ENCODE peak calls at places on chromosomes 3 and 15, in ten cellular contexts. O is non-pigmented ciliary epithelial cell; A is brain pericyte; I is activated CD4-positive, alpha-beta T cell treated with anti-CD3 and anti-CD28 coated beads, Interleukin-2, amount 50 U/mL, for 48 hours; W is NCI-H2029; D is adrenal gland; P is AG09319; C is T-helper 17 cell; K is RWPE1; T is endothelial cell. L is an unnamed sample.

GRCh38 chr15:56353119-56353518 is 12.1 kb upstream of the TEX9 start:
- DNase-seq in O (no peak), A (no peak), I (no peak), W (no peak), D (no peak), P (no peak), C (no peak), K (no peak), T (no peak), L (no peak)

GRCh38 chr3:74167926-74168325 is 446.5 kb downstream of the CNTN3 start:
- DNase-seq in O (no peak), A (no peak), I (no peak), W (no peak), D (no peak), P (no peak), C (no peak), K (no peak), T (no peak), L (no peak)

GRCh38 chr3:71228156-71228885 is 355.2 kb downstream of the FOXP1 start:
- DNase-seq in O (no peak), A (no peak), I (no peak), W (no peak), D (no peak), P (no peak), C (no peak), K (no peak), T (no peak), L (no peak)

GRCh38 chr3:99895706-99896441 is 78.2 kb downstream of the CMSS1 start:
- DNase-seq in O (no peak), A (no peak), I (no peak), W (no peak), D (no peak), P (no peak), C (no peak), K (peak), T (no peak), L (peak)

GRCh38 chr15:91954211-91954804 is 100.8 kb downstream of the SLCO3A1 start:
- DNase-seq in O (no peak), A (no peak), I (no peak), W (no peak), D (no peak), P (no peak), C (no peak), K (no peak), T (no peak), L (no peak)

GRCh38 chr3:68239542-68239941 is 585.1 kb upstream of the SUCLG2 start:
- DNase-seq in O (no peak), A (no peak), I (no peak), W (no peak), D (no peak), P (no peak), C (no peak), K (no peak), T (no peak), L (no peak)

GRCh38 chr3:196726788-196727675 is 12.6 kb upstream of the PAK2 start:
- DNase-seq in O (no peak), A (no peak), I (no peak), W (no peak), D (no peak), P (no peak), C (no peak), K (peak), T (no peak), L (peak)

GRCh38 chr15:52132066-52132465 is 19.5 kb upstream of the BCL2L10 start:
- DNase-seq in O (no peak), A (no peak), I (no peak), W (no peak), D (no peak), P (no peak), C (no peak), K (no peak), T (no peak), L (no peak)

GRCh38 chr3:60294181-60294580 is 957.1 kb downstream of the FHIT start:
- DNase-seq in O (peak), A (no peak), I (no peak), W (peak), D (no peak), P (no peak), C (no peak), K (no peak), T (no peak), L (no peak)

GRCh38 chr3:48129921-48130320 is 58.3 kb downstream of the CDC25A start:
- DNase-seq in O (no peak), A (no peak), I (no peak), W (no peak), D (no peak), P (no peak), C (no peak), K (no peak), T (no peak), L (no peak)

GRCh38 chr3:13502791-13503060 is 22.6 kb downstream of the HDAC11 start:
- DNase-seq in O (no peak), A (no peak), I (no peak), W (no peak), D (no peak), P (no peak), C (no peak), K (no peak), T (no peak), L (no peak)

GRCh38 chr3:42505203-42505848 is 2.9 kb downstream of the VIPR1 start:
- DNase-seq in O (no peak), A (no peak), I (no peak), W (no peak), D (peak), P (no peak), C (no peak), K (no peak), T (no peak), L (no peak)

GRCh38 chr3:55297706-55298105 is 189.4 kb downstream of the WNT5A start:
- DNase-seq in O (no peak), A (no peak), I (no peak), W (no peak), D (no peak), P (no peak), C (no peak), K (no peak), T (no peak), L (no peak)

GRCh38 chr3:190213726-190214125 is 93.0 kb upstream of the P3H2 start:
- DNase-seq in O (no peak), A (no peak), I (no peak), W (no peak), D (no peak), P (no peak), C (no peak), K (no peak), T (no peak), L (no peak)

GRCh38 chr3:17640466-17640865 is 102.0 kb downstream of the TBC1D5 start:
- DNase-seq in O (no peak), A (no peak), I (no peak), W (no peak), D (no peak), P (no peak), C (no peak), K (no peak), T (no peak), L (peak)

GRCh38 chr3:15326037-15326436 is 6.3 kb downstream of the SH3BP5 start:
- DNase-seq in O (no peak), A (no peak), I (no peak), W (peak), D (no peak), P (no peak), C (no peak), K (no peak), T (no peak), L (no peak)

GRCh38 chr15:34292591-34292990 is 45.0 kb downstream of the SLC12A6 start:
- DNase-seq in O (no peak), A (no peak), I (no peak), W (no peak), D (no peak), P (no peak), C (no peak), K (no peak), T (no peak), L (no peak)

GRCh38 chr3:32413845-32414526 is 22.3 kb downstream of the CMTM7 start:
- DNase-seq in O (no peak), A (no peak), I (no peak), W (no peak), D (no peak), P (no peak), C (no peak), K (no peak), T (no peak), L (no peak)

GRCh38 chr15:78046796-78047341 is 30.6 kb downstream of the TBC1D2B start:
- DNase-seq in O (no peak), A (no peak), I (no peak), W (no peak), D (no peak), P (no peak), C (no peak), K (no peak), T (no peak), L (no peak)

GRCh38 chr3:133404925-133405324 is 5.1 kb downstream of the BFSP2 start:
- DNase-seq in O (no peak), A (no peak), I (no peak), W (no peak), D (no peak), P (no peak), C (no peak), K (no peak), T (no peak), L (no peak)

GRCh38 chr3:188396251-188396650 is 242.3 kb downstream of the LPP start:
- DNase-seq in O (no peak), A (no peak), I (no peak), W (no peak), D (no peak), P (no peak), C (no peak), K (peak), T (no peak), L (no peak)

GRCh38 chr3:147361671-147362420 is 44.5 kb downstream of the ZIC4 start:
- DNase-seq in O (no peak), A (no peak), I (peak), W (no peak), D (no peak), P (no peak), C (no peak), K (no peak), T (peak), L (peak)

GRCh38 chr3:46737320-46737719 is 19.7 kb upstream of the PRSS50 start:
- DNase-seq in O (no peak), A (no peak), I (no peak), W (peak), D (no peak), P (no peak), C (no peak), K (no peak), T (no peak), L (no peak)

GRCh38 chr3:174951023-174951422 is 91.9 kb downstream of the NAALADL2 start:
- DNase-seq in O (peak), A (no peak), I (no peak), W (no peak), D (no peak), P (no peak), C (no peak), K (peak), T (no peak), L (peak)

GRCh38 chr15:95557226-95558046 is 773.1 kb upstream of the NR2F2 start:
- DNase-seq in O (peak), A (peak), I (peak), W (no peak), D (no peak), P (peak), C (no peak), K (peak), T (no peak), L (peak)

GRCh38 chr3:98565237-98565643 is 28.2 kb downstream of the CPOX start:
- DNase-seq in O (no peak), A (no peak), I (no peak), W (no peak), D (no peak), P (no peak), C (no peak), K (no peak), T (no peak), L (no peak)